ENCODE peak calls at places on chromosome 6, in ten cellular contexts. F, L, C, T, Y, V, P, O, R and J are unnamed samples.

GRCh38 chr6:39377530-39377929 is 55.0 kb upstream of the KCNK16 start:
- DNase-seq in V (no peak), P (peak), C (peak), R (no peak), F (peak), O (peak), T (peak), L (peak), Y (peak), J (peak)

GRCh38 chr6:111276335-111276734 is 189.0 kb downstream of the SLC16A10 start:
- DNase-seq in V (no peak), L (no peak), F (no peak), P (no peak), Y (no peak), C (no peak), O (no peak), R (no peak), T (peak), J (no peak)

GRCh38 chr6:18242062-18242851 is 22.1 kb downstream of the DEK start:
- DNase-seq in C (peak), V (no peak), P (no peak), R (no peak), O (peak), L (no peak), Y (no peak), T (peak), F (peak), J (no peak)

GRCh38 chr6:111972714-111973678 is 80.9 kb upstream of the CCN6 start:
- DNase-seq in C (peak), L (no peak), O (peak), V (peak), F (peak), P (peak), Y (no peak), R (no peak), T (peak), J (no peak)

GRCh38 chr6:49978332-49979226 is 9.2 kb upstream of the DEFB113 start:
- DNase-seq in O (no peak), P (no peak), F (no peak), Y (no peak), T (no peak), L (no peak), V (no peak), R (no peak), C (no peak), J (no peak)

GRCh38 chr6:167311286-167311685 is 13.6 kb upstream of the TTLL2 start:
- DNase-seq in V (no peak), P (peak), T (no peak), L (no peak), O (no peak), C (no peak), F (no peak), Y (no peak), R (no peak), J (no peak)

GRCh38 chr6:19413323-19413722 is 423.8 kb upstream of the ID4 start:
- DNase-seq in T (peak), F (peak), C (no peak), R (no peak), V (no peak), O (peak), Y (no peak), L (no peak), P (no peak), J (peak)

GRCh38 chr6:5584072-5584471 is 322.8 kb downstream of the FARS2 start:
- DNase-seq in V (no peak), T (peak), L (no peak), F (peak), C (no peak), P (no peak), O (peak), Y (no peak), R (no peak), J (no peak)

GRCh38 chr6:52497652-52498408 is 77.7 kb downstream of the EFHC1 start:
- DNase-seq in P (no peak), V (no peak), Y (no peak), F (peak), C (no peak), O (no peak), T (peak), L (peak), R (no peak), J (no peak)

GRCh38 chr6:105603779-105604592 is 201.1 kb upstream of the PREP start:
- DNase-seq in C (no peak), P (no peak), F (peak), T (no peak), Y (no peak), O (no peak), V (no peak), L (no peak), R (no peak), J (no peak)

GRCh38 chr6:33279971-33280511 is 3.1 kb downstream of the B3GALT4 start:
- DNase-seq in Y (peak), V (no peak), F (peak), P (peak), T (peak), O (no peak), L (no peak), R (no peak), C (peak), J (peak)

GRCh38 chr6:122494665-122495272 is 23.2 kb upstream of the SERINC1 start:
- DNase-seq in R (peak), C (no peak), P (no peak), L (no peak), V (no peak), Y (no peak), F (no peak), T (no peak), O (no peak), J (peak)

GRCh38 chr6:10610289-10610688 is 84.1 kb downstream of the C6orf52 start:
- DNase-seq in L (no peak), R (no peak), P (no peak), T (no peak), O (no peak), C (no peak), F (peak), V (no peak), Y (no peak), J (no peak)

GRCh38 chr6:10230533-10230932 is 184.3 kb downstream of the TFAP2A start:
- DNase-seq in V (no peak), R (no peak), Y (no peak), L (no peak), F (no peak), P (no peak), O (no peak), C (no peak), T (no peak), J (no peak)

GRCh38 chr6:22785036-22785435 is 215.7 kb downstream of the HDGFL1 start:
- DNase-seq in R (no peak), P (peak), F (peak), O (no peak), Y (peak), L (no peak), V (no peak), T (peak), C (peak), J (no peak)

GRCh38 chr6:136547336-136547735 is 2.9 kb downstream of the MAP7 start:
- DNase-seq in P (no peak), V (no peak), C (no peak), L (no peak), T (peak), R (no peak), O (peak), Y (peak), F (peak), J (no peak)

GRCh38 chr6:5525209-5525608 is 263.9 kb downstream of the FARS2 start:
- DNase-seq in V (no peak), T (peak), P (no peak), F (peak), Y (no peak), O (peak), R (no peak), C (peak), L (no peak), J (no peak)

GRCh38 chr6:132320007-132320406 is 81.3 kb downstream of the MOXD1 start:
- DNase-seq in Y (no peak), T (peak), O (no peak), C (peak), R (no peak), P (no peak), F (peak), V (no peak), L (no peak), J (no peak)

GRCh38 chr6:152293404-152293803 is 343.8 kb downstream of the SYNE1 start:
- DNase-seq in Y (no peak), V (no peak), O (no peak), T (no peak), R (peak), L (no peak), P (no peak), C (no peak), F (no peak), J (no peak)

GRCh38 chr6:57267586-57268293 is 45.6 kb upstream of the RAB23 start:
- DNase-seq in Y (peak), V (no peak), L (no peak), P (peak), O (peak), R (peak), F (peak), C (peak), T (peak), J (peak)

GRCh38 chr6:17877196-17877889 is 110.1 kb downstream of the KIF13A start:
- DNase-seq in R (no peak), V (no peak), O (peak), C (no peak), F (peak), Y (no peak), P (no peak), T (peak), L (no peak), J (no peak)

GRCh38 chr6:134599079-134599478 is 281.2 kb upstream of the SGK1 start:
- DNase-seq in V (no peak), F (no peak), L (no peak), R (peak), P (no peak), Y (no peak), C (no peak), O (no peak), T (no peak), J (no peak)

GRCh38 chr6:23446394-23447001 is 679.5 kb upstream of the NRSN1 start:
- DNase-seq in O (peak), P (peak), Y (peak), C (peak), T (peak), R (no peak), F (peak), L (no peak), V (no peak), J (peak)

GRCh38 chr6:124027392-124027791 is 223.7 kb downstream of the NKAIN2 start:
- DNase-seq in O (no peak), T (no peak), P (no peak), V (no peak), F (no peak), R (no peak), L (no peak), Y (no peak), C (no peak), J (no peak)

GRCh38 chr6:108544586-108544985 is 16.1 kb upstream of the FOXO3 start:
- DNase-seq in P (no peak), O (no peak), V (no peak), L (no peak), F (no peak), C (no peak), T (peak), R (no peak), Y (no peak), J (no peak)

GRCh38 chr6:130810307-130811030 is 16.7 kb upstream of the SMLR1 start:
- DNase-seq in V (no peak), L (no peak), T (peak), F (peak), R (no peak), P (no peak), O (no peak), C (no peak), Y (peak), J (no peak)

GRCh38 chr6:23656257-23656731 is 469.7 kb upstream of the NRSN1 start:
- DNase-seq in O (no peak), R (no peak), T (no peak), L (no peak), F (peak), Y (peak), P (peak), C (no peak), V (no peak), J (no peak)

GRCh38 chr6:89644864-89645263 is 6.3 kb upstream of the LYRM2 start:
- DNase-seq in T (no peak), R (no peak), O (no peak), Y (no peak), C (no peak), V (no peak), L (no peak), F (no peak), P (no peak), J (no peak)

GRCh38 chr6:75882734-75883133 is 133.7 kb downstream of the MYO6 start:
- DNase-seq in C (no peak), V (no peak), L (no peak), P (no peak), Y (no peak), T (peak), O (no peak), R (no peak), F (peak), J (no peak)

GRCh38 chr6:79498842-79499241 is 38.4 kb downstream of the LCA5 start:
- DNase-seq in O (no peak), R (no peak), P (no peak), V (no peak), L (no peak), Y (no peak), C (no peak), T (peak), F (no peak), J (no peak)

GRCh38 chr6:39543117-39543516 is 182.1 kb downstream of the KIF6 start:
- DNase-seq in O (peak), F (peak), R (no peak), V (peak), C (no peak), P (no peak), Y (no peak), T (peak), L (no peak), J (no peak)

GRCh38 chr6:136510299-136510698 is 39.9 kb downstream of the MAP7 start:
- DNase-seq in L (no peak), T (no peak), P (no peak), C (no peak), R (no peak), V (no peak), O (no peak), Y (no peak), F (no peak), J (no peak)

GRCh38 chr6:37369321-37370196 is 15.8 kb downstream of the RNF8 start:
- DNase-seq in Y (no peak), L (no peak), T (peak), C (peak), V (no peak), P (no peak), R (no peak), F (peak), O (no peak), J (no peak)

DNA sequence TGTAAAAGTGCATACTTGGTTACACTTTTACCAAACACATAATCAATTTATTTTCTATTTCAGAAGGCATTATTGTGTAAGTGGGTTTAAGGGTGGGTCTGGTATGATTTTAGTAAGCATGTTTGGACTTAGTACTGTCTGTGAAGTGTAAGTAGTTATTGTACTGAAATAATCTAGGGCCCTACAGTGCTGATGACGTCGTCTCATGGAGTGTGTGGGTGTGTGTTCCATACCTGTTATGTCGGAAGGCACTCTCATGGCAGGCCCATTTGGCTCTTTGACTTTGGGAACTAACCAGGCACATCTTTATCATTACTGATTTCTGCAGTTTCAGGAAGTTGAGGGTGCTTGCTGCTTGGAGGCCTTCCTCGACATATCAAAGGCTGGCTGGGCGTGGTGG is 155.1 kb downstream of the SASH1 start:
- DNase-seq in P (no peak), O (no peak), R (no peak), F (peak), V (no peak), Y (no peak), T (no peak), C (no peak), L (no peak), J (no peak)
- TF ChIP-seq CTCF in P (no peak), O (no peak), R (no peak), F (no peak), V (no peak), Y (no peak), T (no peak), C (no peak), L (no peak), J (no peak)

GRCh38 chr6:87472525-87473418 is at the start of gene SLC35A1:
- DNase-seq in Y (peak), V (peak), L (peak), F (peak), O (peak), T (peak), P (peak), C (peak), R (peak), J (peak)
- TF ChIP-seq CTCF in Y (no peak), V (peak), L (no peak), F (peak), O (no peak), T (peak), P (peak), C (no peak), R (peak), J (peak)

DNA sequence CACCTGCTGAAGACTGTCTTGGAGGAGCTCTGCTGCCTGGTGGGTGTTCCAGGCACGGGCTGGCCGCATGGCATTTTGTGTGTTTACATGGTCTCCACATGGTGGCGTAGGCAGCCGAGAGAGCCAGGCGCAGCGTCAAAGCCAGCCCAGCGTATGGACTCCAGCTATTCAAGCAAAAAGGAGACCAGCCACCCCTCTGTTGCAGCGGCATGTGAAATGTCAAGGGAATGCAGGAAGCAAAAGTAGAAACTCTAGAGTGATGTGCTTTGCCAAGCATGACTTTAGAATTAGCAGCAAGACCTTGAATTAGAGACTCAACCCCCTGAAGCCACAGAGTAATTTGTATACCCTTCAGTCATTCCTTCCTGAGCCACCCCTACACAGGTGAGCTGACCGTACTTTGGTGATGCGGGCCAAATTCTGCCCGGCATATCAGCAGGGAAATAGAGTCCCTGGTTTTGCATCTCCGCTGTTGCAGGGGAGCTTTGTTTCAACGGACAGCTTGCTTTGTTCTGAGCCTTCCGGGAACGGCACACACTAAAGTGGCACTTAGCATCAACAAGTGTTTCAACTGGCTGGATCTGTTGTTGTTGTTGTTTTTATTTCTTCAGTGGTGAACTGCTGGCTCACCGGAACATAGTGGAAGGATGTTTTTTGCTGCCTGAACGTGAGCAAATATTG is 48.5 kb downstream of the FNDC1 start:
- DNase-seq in T (peak), L (peak), P (peak), Y (peak), F (peak), O (peak), R (peak), C (peak), V (no peak), J (peak)
- TF ChIP-seq CTCF in T (peak), L (peak), P (no peak), Y (peak), F (peak), O (peak), R (no peak), C (peak), V (peak), J (no peak)

GRCh38 chr6:142954844-142955243 is 9.9 kb upstream of the HIVEP2 start:
- DNase-seq in R (no peak), Y (no peak), V (no peak), F (no peak), T (no peak), C (no peak), L (no peak), O (no peak), P (no peak), J (no peak)

GRCh38 chr6:142950291-142950690 is 5.3 kb upstream of the HIVEP2 start:
- DNase-seq in Y (no peak), P (no peak), L (no peak), O (no peak), R (no peak), C (no peak), T (no peak), F (no peak), V (no peak), J (no peak)

GRCh38 chr6:142956726-142957125 is 11.8 kb upstream of the HIVEP2 start:
- DNase-seq in C (no peak), V (no peak), T (no peak), L (no peak), O (no peak), Y (no peak), F (no peak), P (no peak), R (no peak), J (no peak)

GRCh38 chr6:142952614-142953013 is 7.6 kb upstream of the HIVEP2 start:
- DNase-seq in L (peak), P (no peak), Y (no peak), C (no peak), T (no peak), F (no peak), R (no peak), V (no peak), O (no peak), J (no peak)

GRCh38 chr6:142953373-142954273 is 8.6 kb upstream of the HIVEP2 start:
- DNase-seq in O (no peak), Y (no peak), P (no peak), L (no peak), V (no peak), T (no peak), C (peak), R (no peak), F (no peak), J (no peak)
- TF ChIP-seq CTCF in O (no peak), Y (no peak), P (no peak), L (no peak), V (no peak), T (no peak), C (no peak), R (no peak), F (no peak), J (no peak)

GRCh38 chr6:69768664-69769063 is 28.1 kb downstream of the LMBRD1 start:
- DNase-seq in Y (no peak), F (no peak), V (no peak), R (no peak), C (no peak), L (no peak), O (no peak), T (peak), P (no peak), J (no peak)
- TF ChIP-seq CTCF in Y (peak), F (peak), V (no peak), R (no peak), C (no peak), L (no peak), O (no peak), T (peak), P (no peak), J (no peak)

DNA sequence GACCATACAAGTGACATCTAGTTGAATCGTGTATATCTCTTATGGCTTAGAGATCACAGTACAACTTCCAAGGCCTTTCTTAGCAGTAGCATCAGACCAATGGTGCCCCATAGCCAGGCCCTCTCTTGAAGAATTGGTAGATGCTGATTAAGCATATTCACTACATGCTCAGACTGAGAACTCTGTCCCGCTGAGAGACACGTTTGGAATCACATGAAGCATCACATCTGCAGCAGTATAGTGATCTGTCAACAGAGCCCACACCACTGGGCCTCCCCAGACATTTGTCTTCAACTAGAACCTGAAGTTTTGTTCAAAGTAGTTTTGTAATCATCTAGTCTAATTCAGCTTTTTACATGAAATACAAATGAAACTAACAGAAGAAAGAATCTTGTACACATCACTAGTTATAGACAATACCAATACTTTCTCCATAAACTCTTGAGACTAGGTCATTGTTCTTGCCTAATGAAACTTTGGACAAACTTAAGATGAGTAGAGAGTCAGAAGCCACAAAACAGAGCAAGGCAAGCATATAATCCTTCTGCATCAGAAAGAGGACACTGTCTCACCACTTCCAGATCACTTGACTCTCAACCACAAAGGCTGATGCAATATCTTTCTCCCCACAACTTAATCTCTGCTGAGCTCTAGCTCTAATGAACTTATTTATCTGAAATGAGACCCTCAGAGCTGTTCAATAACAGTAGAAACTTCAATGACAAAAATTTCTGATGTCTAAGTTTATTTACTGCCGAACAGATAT is 182.7 kb downstream of the TBX18 start:
- DNase-seq in R (no peak), L (no peak), O (peak), V (no peak), C (no peak), P (no peak), F (peak), Y (no peak), T (peak), J (no peak)
- TF ChIP-seq CTCF in R (no peak), L (no peak), O (no peak), V (no peak), C (no peak), P (no peak), F (no peak), Y (no peak), T (no peak), J (no peak)

DNA sequence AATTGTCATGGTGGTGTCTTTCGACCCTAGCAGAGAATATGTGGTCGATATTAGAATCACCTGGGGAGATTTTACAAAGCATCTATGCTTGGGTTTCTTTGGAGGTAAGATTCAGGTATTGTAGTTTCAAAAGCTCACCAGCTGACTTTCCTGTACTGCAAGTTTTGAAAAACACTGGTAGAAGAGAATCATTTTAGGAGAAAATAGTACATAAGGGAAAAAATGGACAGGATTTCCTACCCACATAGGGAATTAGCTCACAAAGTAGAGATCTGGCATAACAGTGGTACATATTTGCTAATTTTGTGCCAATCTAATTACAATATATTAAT is 27.4 kb upstream of the ABT1 start:
- DNase-seq in F (no peak), L (no peak), V (no peak), C (no peak), P (no peak), Y (no peak), T (no peak), R (no peak), O (no peak), J (no peak)
- TF ChIP-seq CTCF in F (no peak), L (no peak), V (no peak), C (no peak), P (no peak), Y (no peak), T (no peak), R (no peak), O (no peak), J (no peak)